ENCODE peak calls at places on chromosomes 5 and 9, in six cellular contexts. K is frontal cortex; S is activated effector memory CD4-positive, alpha-beta T cell treated with anti-CD3 and anti-CD28 coated beads, Interleukin-2, amount 50 U/mL, for 16 hours; M is GM23338; B is upper lobe of right lung; E is AG04449. C is an unnamed sample.

GRCh38 chr9:73038613-73039012 is 85.8 kb upstream of the ALDH1A1 start:
- DNase-seq in K (no peak), S (no peak), M (peak; percentile 14), B (peak; percentile 58), E (no peak), C (no peak)

GRCh38 chr5:37717613-37718431 is 122.0 kb downstream of the GDNF start:
- DNase-seq in K (no peak), S (no peak), M (no peak), B (peak; percentile 60), E (no peak), C (peak; percentile 83)

GRCh38 chr9:6902423-6902822 is 144.7 kb downstream of the KDM4C start:
- DNase-seq in K (no peak), S (no peak), M (no peak), B (no peak), E (no peak), C (no peak)

GRCh38 chr5:171523781-171524180 is 104.3 kb downstream of the FGF18 start:
- DNase-seq in K (no peak), S (peak; percentile 28), M (no peak), B (no peak), E (no peak), C (no peak)

GRCh38 chr9:91040371-91041215 is 239.0 kb downstream of the SYK start:
- DNase-seq in K (no peak), S (no peak), M (no peak), B (no peak), E (no peak), C (no peak)

GRCh38 chr5:10623305-10623910 is 59.5 kb downstream of the ANKRD33B start:
- DNase-seq in K (no peak), S (no peak), M (no peak), B (no peak), E (no peak), C (no peak)

GRCh38 chr5:125372694-125373621 is 626.5 kb upstream of the ZNF608 start:
- DNase-seq in K (peak; percentile 52), S (no peak), M (peak; percentile 69), B (no peak), E (peak; percentile 17), C (peak; percentile 78)

GRCh38 chr9:127693143-127693542 is 13.6 kb upstream of the CFAP157 start:
- DNase-seq in K (no peak), S (no peak), M (no peak), B (no peak), E (no peak), C (no peak)

GRCh38 chr5:18281947-18282557 is 647.8 kb downstream of the TAF11L14 start:
- DNase-seq in K (no peak), S (no peak), M (peak; percentile 32), B (no peak), E (peak; percentile 9), C (peak; percentile 60)

GRCh38 chr5:140111043-140111858 is 2.7 kb upstream of the PURA start:
- DNase-seq in K (no peak), S (no peak), M (peak; percentile 67), B (no peak), E (no peak), C (no peak)

GRCh38 chr5:17090839-17091238 is 126.6 kb upstream of the BASP1 start:
- DNase-seq in K (no peak), S (no peak), M (no peak), B (no peak), E (no peak), C (no peak)

GRCh38 chr9:131419716-131420115 is 25.8 kb downstream of the PRRC2B start:
- DNase-seq in K (no peak), S (no peak), M (no peak), B (no peak), E (no peak), C (no peak)

GRCh38 chr9:130606887-130607582 is 27.7 kb downstream of the FUBP3 start:
- DNase-seq in K (no peak), S (no peak), M (no peak), B (no peak), E (no peak), C (no peak)

GRCh38 chr5:140220032-140220697 is 45.2 kb downstream of the CYSTM1 start:
- DNase-seq in K (no peak), S (no peak), M (no peak), B (no peak), E (no peak), C (no peak)

GRCh38 chr5:77210091-77211012 is at the start of gene PDE8B:
- DNase-seq in K (peak; percentile 66), S (no peak), M (peak; percentile 51), B (peak; percentile 64), E (no peak), C (no peak)

GRCh38 chr5:57863661-57864060 is 381.1 kb upstream of the ACTBL2 start:
- DNase-seq in K (no peak), S (no peak), M (no peak), B (no peak), E (peak; percentile 77), C (no peak)

GRCh38 chr9:21848615-21849014 is 46.2 kb downstream of the MTAP start:
- DNase-seq in K (no peak), S (no peak), M (no peak), B (no peak), E (no peak), C (no peak)

GRCh38 chr9:36976371-36977030 is 57.6 kb downstream of the PAX5 start:
- DNase-seq in K (no peak), S (no peak), M (no peak), B (peak; percentile 43), E (no peak), C (no peak)

GRCh38 chr5:141040093-141040762 is 10.9 kb upstream of the PCDHB1 start:
- DNase-seq in K (peak; percentile 41), S (no peak), M (peak; percentile 92), B (peak; percentile 82), E (no peak), C (peak; percentile 88)

GRCh38 chr5:141637266-141637692 is 482 bp downstream of the RELL2 start:
- DNase-seq in K (no peak), S (peak; percentile 87), M (peak; percentile 60), B (peak; percentile 75), E (no peak), C (peak; percentile 39)

GRCh38 chr5:150182774-150183173 is 7.1 kb upstream of the SLC6A7 start:
- DNase-seq in K (no peak), S (no peak), M (no peak), B (no peak), E (no peak), C (no peak)

GRCh38 chr9:85723220-85723619 is 18.5 kb downstream of the AGTPBP1 start:
- DNase-seq in K (no peak), S (peak; percentile 76), M (peak; percentile 86), B (no peak), E (no peak), C (no peak)

GRCh38 chr5:88140396-88140862 is 128.2 kb downstream of the TMEM161B start:
- DNase-seq in K (no peak), S (no peak), M (peak; percentile 94), B (peak; percentile 83), E (no peak), C (no peak)

GRCh38 chr9:77980622-77981021 is 51.0 kb downstream of the GNAQ start:
- DNase-seq in K (no peak), S (no peak), M (no peak), B (no peak), E (peak; percentile 33), C (no peak)

GRCh38 chr5:149203896-149204544 is 62.7 kb downstream of the ABLIM3 start:
- DNase-seq in K (no peak), S (no peak), M (no peak), B (no peak), E (no peak), C (no peak)

GRCh38 chr5:87541033-87541432 is 128.3 kb upstream of the CCNH start:
- DNase-seq in K (peak; percentile 22), S (no peak), M (peak; percentile 62), B (no peak), E (no peak), C (peak; percentile 78)

GRCh38 chr9:26301659-26302058 is 590.9 kb downstream of the CAAP1 start:
- DNase-seq in K (no peak), S (no peak), M (no peak), B (no peak), E (no peak), C (no peak)

GRCh38 chr5:96709152-96709821 is 47.1 kb downstream of the CAST start:
- DNase-seq in K (no peak), S (no peak), M (no peak), B (no peak), E (no peak), C (no peak)

GRCh38 chr9:14529629-14530028 is 163.6 kb downstream of the ZDHHC21 start:
- DNase-seq in K (no peak), S (no peak), M (no peak), B (no peak), E (no peak), C (no peak)

C was measured in NCI-H774.